ENCODE peak calls at places on chromosomes 2 and 18, in ten cellular contexts. One of them, this sample, is unnamed. For H3K9me2, the result is how much of the 10 kb centered on the place peaks cover.

GRCh38 chr2:163662141-163662780 is 73.5 kb downstream of the FIGN start:
- DNase-seq in PC-3: no peak
- DNase-seq in SK-N-SH: no peak
- DNase-seq in HCT116: no peak
- DNase-seq in GM23338: no peak
- DNase-seq in PC-9: no peak
- DNase-seq in OCI-LY7: no peak
- DNase-seq in hepatocyte: no peak
- DNase-seq in GM23248: no peak
- DNase-seq in MM.1S: no peak
- DNase-seq in this sample: peak

GRCh38 chr2:53715568-53715967 is 52.0 kb upstream of the CHAC2 start:
- DNase-seq in OCI-LY7: peak
- DNase-seq in PC-9: no peak
- DNase-seq in MM.1S: peak
- DNase-seq in HCT116: peak
- DNase-seq in hepatocyte: no peak
- DNase-seq in PC-3: peak
- DNase-seq in GM23338: peak
- DNase-seq in SK-N-SH: no peak
- DNase-seq in GM23248: peak
- DNase-seq in this sample: no peak

GRCh38 chr18:75086494-75087034 is 122.4 kb downstream of the PTGR3 start:
- DNase-seq in GM23338: no peak
- DNase-seq in SK-N-SH: no peak
- DNase-seq in GM23248: no peak
- DNase-seq in HCT116: no peak
- DNase-seq in MM.1S: no peak
- DNase-seq in hepatocyte: no peak
- DNase-seq in PC-3: no peak
- DNase-seq in PC-9: no peak
- DNase-seq in OCI-LY7: no peak
- DNase-seq in this sample: no peak

GRCh38 chr2:240526521-240526920 is 31.3 kb downstream of the ANKMY1 start:
- DNase-seq in GM23248: no peak
- DNase-seq in OCI-LY7: no peak
- DNase-seq in SK-N-SH: no peak
- DNase-seq in PC-9: no peak
- DNase-seq in HCT116: no peak
- DNase-seq in MM.1S: no peak
- DNase-seq in PC-3: no peak
- DNase-seq in hepatocyte: no peak
- DNase-seq in GM23338: no peak
- DNase-seq in this sample: no peak

GRCh38 chr2:239316562-239317465 is 84.0 kb downstream of the HDAC4 start:
- DNase-seq in GM23338: no peak
- DNase-seq in MM.1S: no peak
- DNase-seq in HCT116: no peak
- DNase-seq in hepatocyte: peak
- DNase-seq in SK-N-SH: no peak
- DNase-seq in OCI-LY7: no peak
- DNase-seq in PC-9: no peak
- DNase-seq in PC-3: no peak
- DNase-seq in GM23248: peak
- DNase-seq in this sample: no peak

GRCh38 chr2:33791625-33792024 is 192.5 kb upstream of the FAM98A start:
- DNase-seq in SK-N-SH: no peak
- DNase-seq in HCT116: no peak
- DNase-seq in GM23248: peak
- DNase-seq in hepatocyte: no peak
- DNase-seq in MM.1S: no peak
- DNase-seq in GM23338: no peak
- DNase-seq in PC-9: no peak
- DNase-seq in OCI-LY7: no peak
- DNase-seq in PC-3: peak
- DNase-seq in this sample: no peak

GRCh38 chr2:168781191-168781818 is 21.1 kb upstream of the NOSTRIN start:
- DNase-seq in OCI-LY7: no peak
- DNase-seq in MM.1S: no peak
- DNase-seq in hepatocyte: no peak
- DNase-seq in PC-3: no peak
- DNase-seq in GM23248: no peak
- DNase-seq in GM23338: no peak
- DNase-seq in SK-N-SH: no peak
- DNase-seq in PC-9: no peak
- DNase-seq in HCT116: no peak
- DNase-seq in this sample: no peak

GRCh38 chr18:50715919-50716318 is 103.9 kb downstream of the MRO start:
- DNase-seq in GM23248: no peak
- DNase-seq in SK-N-SH: no peak
- DNase-seq in hepatocyte: peak
- DNase-seq in HCT116: no peak
- DNase-seq in MM.1S: no peak
- DNase-seq in GM23338: no peak
- DNase-seq in PC-9: no peak
- DNase-seq in OCI-LY7: no peak
- DNase-seq in PC-3: no peak
- DNase-seq in this sample: no peak

GRCh38 chr2:152598975-152599724 is 118.1 kb downstream of the PRPF40A start:
- DNase-seq in hepatocyte: no peak
- DNase-seq in GM23248: peak
- DNase-seq in SK-N-SH: no peak
- DNase-seq in HCT116: peak
- DNase-seq in GM23338: no peak
- DNase-seq in OCI-LY7: no peak
- DNase-seq in PC-9: no peak
- DNase-seq in PC-3: peak
- DNase-seq in MM.1S: no peak
- DNase-seq in this sample: no peak

GRCh38 chr2:69366-70344 is 23.4 kb upstream of the FAM110C start:
- DNase-seq in hepatocyte: peak
- DNase-seq in GM23248: no peak
- DNase-seq in OCI-LY7: no peak
- DNase-seq in MM.1S: no peak
- DNase-seq in HCT116: no peak
- DNase-seq in PC-3: peak
- DNase-seq in PC-9: peak
- DNase-seq in GM23338: peak
- DNase-seq in SK-N-SH: no peak
- DNase-seq in this sample: no peak

GRCh38 chr2:220053919-220054318 is 426.5 kb downstream of the SLC4A3 start:
- DNase-seq in MM.1S: peak
- DNase-seq in SK-N-SH: no peak
- DNase-seq in PC-9: no peak
- DNase-seq in HCT116: peak
- DNase-seq in GM23338: peak
- DNase-seq in hepatocyte: no peak
- DNase-seq in GM23248: no peak
- DNase-seq in PC-3: peak
- DNase-seq in OCI-LY7: peak
- DNase-seq in this sample: peak

GRCh38 chr2:212539145-212539880 is 711 bp upstream of the ERBB4 start:
- DNase-seq in HCT116: no peak
- DNase-seq in GM23248: peak
- DNase-seq in SK-N-SH: peak
- DNase-seq in MM.1S: no peak
- DNase-seq in GM23338: peak
- DNase-seq in PC-9: peak
- DNase-seq in hepatocyte: peak
- DNase-seq in OCI-LY7: no peak
- DNase-seq in PC-3: peak
- DNase-seq in this sample: no peak

GRCh38 chr18:47944972-47945843 is 14.7 kb upstream of the SMAD2 start:
- DNase-seq in GM23248: peak
- DNase-seq in PC-3: peak
- DNase-seq in GM23338: no peak
- DNase-seq in MM.1S: no peak
- DNase-seq in HCT116: no peak
- DNase-seq in SK-N-SH: no peak
- DNase-seq in OCI-LY7: no peak
- DNase-seq in hepatocyte: peak
- DNase-seq in PC-9: no peak
- DNase-seq in this sample: no peak

GRCh38 chr2:27855476-27855875 is 34.7 kb downstream of the RBKS start:
- DNase-seq in hepatocyte: no peak
- DNase-seq in OCI-LY7: no peak
- DNase-seq in PC-3: peak
- DNase-seq in GM23248: peak
- DNase-seq in PC-9: no peak
- DNase-seq in HCT116: no peak
- DNase-seq in MM.1S: no peak
- DNase-seq in SK-N-SH: no peak
- DNase-seq in GM23338: no peak
- DNase-seq in this sample: no peak

GRCh38 chr2:18412980-18413793 is 147.3 kb downstream of the RDH14 start:
- DNase-seq in GM23248: peak
- DNase-seq in hepatocyte: no peak
- DNase-seq in GM23338: no peak
- DNase-seq in MM.1S: no peak
- DNase-seq in PC-9: no peak
- DNase-seq in OCI-LY7: no peak
- DNase-seq in SK-N-SH: no peak
- DNase-seq in PC-3: peak
- DNase-seq in HCT116: peak
- DNase-seq in this sample: no peak
- H3K9me2 ChIP-seq in GM23248: under half
- H3K9me2 ChIP-seq in hepatocyte: under half
- H3K9me2 ChIP-seq in GM23338: under half
- H3K9me2 ChIP-seq in MM.1S: under half
- H3K9me2 ChIP-seq in PC-9: under half
- H3K9me2 ChIP-seq in OCI-LY7: under half
- H3K9me2 ChIP-seq in SK-N-SH: under half
- H3K9me2 ChIP-seq in PC-3: under half
- H3K9me2 ChIP-seq in HCT116: under half
- H3K9me2 ChIP-seq in this sample: under half

GRCh38 chr2:150467641-150467963 is 19.9 kb downstream of the RND3 start:
- DNase-seq in OCI-LY7: no peak
- DNase-seq in SK-N-SH: no peak
- DNase-seq in hepatocyte: no peak
- DNase-seq in GM23338: no peak
- DNase-seq in PC-9: no peak
- DNase-seq in HCT116: no peak
- DNase-seq in PC-3: peak
- DNase-seq in MM.1S: no peak
- DNase-seq in GM23248: peak
- DNase-seq in this sample: no peak

GRCh38 chr2:150466770-150467640 is 20.5 kb downstream of the RND3 start:
- DNase-seq in PC-3: peak
- DNase-seq in SK-N-SH: no peak
- DNase-seq in GM23338: no peak
- DNase-seq in MM.1S: no peak
- DNase-seq in OCI-LY7: no peak
- DNase-seq in GM23248: peak
- DNase-seq in hepatocyte: no peak
- DNase-seq in HCT116: no peak
- DNase-seq in PC-9: no peak
- DNase-seq in this sample: no peak

GRCh38 chr2:150464270-150464669 is 23.2 kb downstream of the RND3 start:
- DNase-seq in OCI-LY7: no peak
- DNase-seq in PC-3: peak
- DNase-seq in MM.1S: no peak
- DNase-seq in HCT116: no peak
- DNase-seq in SK-N-SH: no peak
- DNase-seq in GM23338: no peak
- DNase-seq in hepatocyte: no peak
- DNase-seq in PC-9: no peak
- DNase-seq in GM23248: no peak
- DNase-seq in this sample: no peak

GRCh38 chr2:150468350-150468960 is 19.0 kb downstream of the RND3 start:
- DNase-seq in HCT116: no peak
- DNase-seq in hepatocyte: no peak
- DNase-seq in PC-9: no peak
- DNase-seq in MM.1S: no peak
- DNase-seq in PC-3: peak
- DNase-seq in OCI-LY7: no peak
- DNase-seq in GM23338: no peak
- DNase-seq in SK-N-SH: no peak
- DNase-seq in GM23248: peak
- DNase-seq in this sample: no peak

GRCh38 chr2:150465703-150466569 is 21.5 kb downstream of the RND3 start:
- DNase-seq in GM23248: peak
- DNase-seq in MM.1S: no peak
- DNase-seq in hepatocyte: no peak
- DNase-seq in GM23338: no peak
- DNase-seq in SK-N-SH: no peak
- DNase-seq in HCT116: no peak
- DNase-seq in OCI-LY7: no peak
- DNase-seq in PC-9: no peak
- DNase-seq in PC-3: peak
- DNase-seq in this sample: no peak
- H3K9me2 ChIP-seq in GM23248: under half
- H3K9me2 ChIP-seq in MM.1S: under half
- H3K9me2 ChIP-seq in hepatocyte: under half
- H3K9me2 ChIP-seq in GM23338: under half
- H3K9me2 ChIP-seq in SK-N-SH: under half
- H3K9me2 ChIP-seq in HCT116: under half
- H3K9me2 ChIP-seq in OCI-LY7: under half
- H3K9me2 ChIP-seq in PC-9: under half
- H3K9me2 ChIP-seq in PC-3: under half
- H3K9me2 ChIP-seq in this sample: under half

GRCh38 chr2:237097326-237097910 is 11.7 kb downstream of the COPS8 start:
- DNase-seq in PC-9: no peak
- DNase-seq in GM23248: peak
- DNase-seq in OCI-LY7: no peak
- DNase-seq in GM23338: no peak
- DNase-seq in hepatocyte: no peak
- DNase-seq in HCT116: no peak
- DNase-seq in PC-3: no peak
- DNase-seq in MM.1S: no peak
- DNase-seq in SK-N-SH: no peak
- DNase-seq in this sample: no peak
- H3K9me2 ChIP-seq in PC-9: under half
- H3K9me2 ChIP-seq in GM23248: under half
- H3K9me2 ChIP-seq in OCI-LY7: under half
- H3K9me2 ChIP-seq in GM23338: under half
- H3K9me2 ChIP-seq in hepatocyte: under half
- H3K9me2 ChIP-seq in HCT116: under half
- H3K9me2 ChIP-seq in PC-3: under half
- H3K9me2 ChIP-seq in MM.1S: under half
- H3K9me2 ChIP-seq in SK-N-SH: under half
- H3K9me2 ChIP-seq in this sample: under half

DNA sequence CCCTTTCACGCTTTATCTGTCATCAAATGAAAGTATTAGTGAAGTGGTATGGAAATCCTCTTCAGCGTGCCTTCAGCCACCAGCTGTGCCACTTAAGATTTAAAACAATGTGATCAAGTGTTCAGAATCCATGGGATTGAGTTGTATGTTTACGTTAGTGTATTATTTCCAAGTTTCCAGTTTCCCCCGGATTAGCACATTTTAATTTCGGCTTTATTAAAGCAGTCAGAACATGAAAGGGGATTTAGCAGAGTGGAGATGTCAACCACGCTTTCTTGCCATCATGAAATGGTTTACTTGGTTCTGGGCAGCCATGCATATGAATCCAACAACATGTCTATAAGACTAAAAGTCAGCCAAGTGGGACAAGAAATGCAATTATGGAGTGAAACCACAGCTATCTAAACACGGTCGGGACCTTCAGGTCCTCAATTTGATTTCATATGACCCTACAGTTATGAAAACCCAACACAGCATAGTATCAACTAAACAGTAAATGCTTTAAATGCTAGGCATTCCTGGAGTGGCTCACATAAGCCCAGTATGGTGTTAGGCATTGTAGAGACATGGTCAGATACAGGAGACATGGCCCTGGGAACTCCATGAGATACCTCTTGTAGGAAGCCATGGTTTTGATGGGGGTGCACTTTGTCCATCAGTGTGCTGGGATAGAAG is 224.9 kb upstream of the EPAS1 start:
- DNase-seq in hepatocyte: no peak
- DNase-seq in PC-9: no peak
- DNase-seq in OCI-LY7: no peak
- DNase-seq in MM.1S: no peak
- DNase-seq in GM23338: no peak
- DNase-seq in HCT116: no peak
- DNase-seq in PC-3: no peak
- DNase-seq in SK-N-SH: no peak
- DNase-seq in GM23248: no peak
- DNase-seq in this sample: no peak
- H3K9me2 ChIP-seq in hepatocyte: under half
- H3K9me2 ChIP-seq in PC-9: under half
- H3K9me2 ChIP-seq in OCI-LY7: under half
- H3K9me2 ChIP-seq in MM.1S: under half
- H3K9me2 ChIP-seq in GM23338: under half
- H3K9me2 ChIP-seq in HCT116: under half
- H3K9me2 ChIP-seq in PC-3: under half
- H3K9me2 ChIP-seq in SK-N-SH: under half
- H3K9me2 ChIP-seq in GM23248: under half
- H3K9me2 ChIP-seq in this sample: under half